ENCODE peak calls at places on chromosomes 4 and X, in seven cellular contexts. W is lower lobe of right lung; Z is BE2C; B is CD8-positive, alpha-beta T cell; P is cardiac muscle cell; K is uterus; F is spleen. D is an unnamed sample. For H3K4me1, the result is how much of the 10 kb centered on the place peaks cover.

GRCh38 chrX:33434256-33435092 is 223.1 kb upstream of the DMD start:
- DNase-seq in W (no peak), Z (peak), B (peak), P (peak), K (peak), F (no peak), D (peak)

GRCh38 chr4:176967586-176967985 is 174.9 kb upstream of the VEGFC start:
- DNase-seq in W (no peak), Z (no peak), B (no peak), P (no peak), K (no peak), F (no peak), D (no peak)

GRCh38 chr4:172547724-172548123 is 620.9 kb upstream of the GALNT7 start:
- DNase-seq in W (no peak), Z (no peak), B (no peak), P (peak), K (no peak), F (no peak), D (no peak)

GRCh38 chr4:168511780-168512467 is 15.1 kb downstream of the PALLD start:
- DNase-seq in W (no peak), Z (no peak), B (peak), P (no peak), K (no peak), F (peak), D (no peak)

GRCh38 chr4:95548738-95549245 is at the start of gene UNC5C:
- DNase-seq in W (peak), Z (peak), B (no peak), P (peak), K (peak), F (peak), D (peak)

GRCh38 chrX:45699158-45699557 is 498.5 kb upstream of the DIPK2B start:
- DNase-seq in W (no peak), Z (no peak), B (no peak), P (no peak), K (no peak), F (no peak), D (no peak)

GRCh38 chr4:93515208-93515607 is 313.3 kb upstream of the ATOH1 start:
- DNase-seq in W (no peak), Z (no peak), B (no peak), P (no peak), K (no peak), F (no peak), D (no peak)

GRCh38 chr4:104693601-104694201 is 199.0 kb upstream of the CXXC4 start:
- DNase-seq in W (no peak), Z (no peak), B (no peak), P (no peak), K (no peak), F (no peak), D (no peak)

GRCh38 chr4:65120287-65120686 is 550.0 kb downstream of the EPHA5 start:
- DNase-seq in W (no peak), Z (no peak), B (no peak), P (no peak), K (no peak), F (no peak), D (no peak)

GRCh38 chrX:154657226-154657805 is 3.9 kb upstream of the CTAG2 start:
- DNase-seq in W (no peak), Z (no peak), B (no peak), P (no peak), K (no peak), F (no peak), D (no peak)

GRCh38 chr4:125010776-125011503 is 298.4 kb upstream of the ANKRD50 start:
- DNase-seq in W (no peak), Z (no peak), B (no peak), P (no peak), K (no peak), F (no peak), D (no peak)

GRCh38 chrX:9285342-9285771 is 179.5 kb upstream of the TBL1X start:
- DNase-seq in W (no peak), Z (no peak), B (peak), P (no peak), K (no peak), F (no peak), D (no peak)
- H3K4me3 ChIP-seq in W (no peak), Z (no peak), B (no peak), P (no peak), K (no peak), F (no peak), D (no peak)

GRCh38 chr4:48767055-48767454 is 13.0 kb downstream of the FRYL start:
- DNase-seq in W (no peak), Z (no peak), B (no peak), P (no peak), K (no peak), F (no peak), D (no peak)
- TF ChIP-seq CTCF in W (no peak), Z (peak), B (no peak), P (no peak), K (no peak), F (no peak), D (no peak)

GRCh38 chr4:1775731-1776500 is 17.2 kb upstream of the FGFR3 start:
- DNase-seq in W (no peak), Z (peak), B (no peak), P (no peak), K (no peak), F (no peak), D (no peak)
- H3K4me1 ChIP-seq in W (under half), Z (under half), B (under half), P (under half), K (under half), F (under half), D (under half)

GRCh38 chrX:78105944-78106650 is 2.0 kb downstream of the PGK1 start:
- DNase-seq in W (no peak), Z (no peak), B (peak), P (no peak), K (no peak), F (no peak), D (no peak)

GRCh38 chrX:78109458-78109857 is 5.4 kb downstream of the PGK1 start:
- DNase-seq in W (no peak), Z (no peak), B (no peak), P (no peak), K (no peak), F (no peak), D (no peak)

GRCh38 chrX:78104447-78105176 is 564 bp downstream of the PGK1 start:
- DNase-seq in W (peak), Z (peak), B (peak), P (peak), K (peak), F (peak), D (peak)

GRCh38 chrX:78103656-78104446 is at the start of gene PGK1:
- DNase-seq in W (peak), Z (peak), B (peak), P (peak), K (peak), F (peak), D (peak)

DNA sequence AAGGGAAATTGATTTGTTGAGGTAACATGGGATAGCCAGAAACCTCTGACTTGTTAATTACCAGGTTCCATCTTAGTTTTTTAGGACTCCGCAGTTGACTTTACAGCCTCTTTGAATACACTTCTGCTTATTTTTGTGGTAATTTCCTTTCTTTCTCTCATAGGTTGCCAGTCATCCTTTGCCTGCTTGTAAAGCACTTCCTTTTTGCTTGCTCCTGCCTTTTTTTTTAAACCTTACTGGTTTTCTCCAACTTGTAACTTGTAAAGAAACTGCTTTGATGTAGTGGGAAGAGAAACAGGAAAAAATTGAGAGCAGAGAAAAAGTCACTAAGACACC is 2.6 kb downstream of the PGK1 start:
- DNase-seq in W (no peak), Z (no peak), B (no peak), P (no peak), K (no peak), F (no peak), D (no peak)
- H3K4me3 ChIP-seq in W (peak), Z (peak), B (peak), P (peak), K (no peak), F (peak), D (peak)

GRCh38 chrX:134183665-134184064 is 53.3 kb upstream of the CCDC160 start:
- DNase-seq in W (no peak), Z (no peak), B (no peak), P (no peak), K (no peak), F (no peak), D (no peak)

GRCh38 chrX:134181261-134181660 is 55.7 kb upstream of the CCDC160 start:
- DNase-seq in W (no peak), Z (no peak), B (no peak), P (no peak), K (no peak), F (no peak), D (no peak)

GRCh38 chrX:134191276-134191675 is 45.7 kb upstream of the CCDC160 start:
- DNase-seq in W (no peak), Z (no peak), B (no peak), P (no peak), K (no peak), F (no peak), D (no peak)

GRCh38 chrX:134184936-134185335 is 52.0 kb upstream of the CCDC160 start:
- DNase-seq in W (no peak), Z (no peak), B (no peak), P (no peak), K (no peak), F (no peak), D (no peak)

GRCh38 chrX:134186362-134187121 is 50.4 kb upstream of the CCDC160 start:
- DNase-seq in W (no peak), Z (no peak), B (peak), P (peak), K (no peak), F (no peak), D (no peak)
- TF ChIP-seq CTCF in W (no peak), Z (no peak), B (peak), P (no peak), K (no peak), F (no peak), D (no peak)

GRCh38 chr4:88811904-88812303 is 114.3 kb upstream of the NAP1L5 start:
- DNase-seq in W (no peak), Z (no peak), B (no peak), P (no peak), K (no peak), F (no peak), D (no peak)

GRCh38 chr4:88812420-88812819 is 114.8 kb upstream of the NAP1L5 start:
- DNase-seq in W (no peak), Z (no peak), B (no peak), P (no peak), K (no peak), F (no peak), D (no peak)

GRCh38 chr4:88814043-88814617 is 116.5 kb upstream of the NAP1L5 start:
- DNase-seq in W (no peak), Z (no peak), B (no peak), P (peak), K (no peak), F (no peak), D (no peak)

GRCh38 chr4:88809561-88810219 is 112.1 kb upstream of the NAP1L5 start:
- DNase-seq in W (no peak), Z (no peak), B (no peak), P (no peak), K (no peak), F (no peak), D (no peak)

DNA sequence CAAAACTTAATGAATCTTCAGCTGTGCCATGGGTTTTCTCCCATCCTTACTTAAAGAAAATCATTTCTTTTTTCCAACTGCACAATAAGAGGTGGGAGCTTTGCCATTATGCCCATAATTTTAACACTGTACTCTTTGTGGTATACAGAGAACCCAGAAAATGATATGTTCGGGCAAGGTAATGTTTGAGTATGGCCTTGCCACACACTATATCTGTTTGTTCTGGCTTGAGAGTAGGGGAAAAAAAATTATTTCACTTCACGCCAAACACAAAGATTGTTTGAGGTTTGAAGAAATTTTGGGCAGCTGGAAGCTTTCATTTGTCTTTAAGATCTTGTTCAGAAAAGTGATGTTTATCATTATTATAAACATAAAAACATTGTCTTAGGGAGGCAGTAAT is 115.3 kb upstream of the NAP1L5 start:
- DNase-seq in W (no peak), Z (no peak), B (no peak), P (no peak), K (no peak), F (no peak), D (no peak)
- H3K4me1 ChIP-seq in W (under half), Z (under half), B (under half), P (under half), K (under half), F (under half), D (under half)

GRCh38 chr4:56655209-56655626 is 25.9 kb downstream of the HOPX start:
- DNase-seq in W (no peak), Z (peak), B (peak), P (peak), K (peak), F (peak), D (no peak)
- H3K4me3 ChIP-seq in W (peak), Z (no peak), B (peak), P (peak), K (peak), F (peak), D (peak)

DNA sequence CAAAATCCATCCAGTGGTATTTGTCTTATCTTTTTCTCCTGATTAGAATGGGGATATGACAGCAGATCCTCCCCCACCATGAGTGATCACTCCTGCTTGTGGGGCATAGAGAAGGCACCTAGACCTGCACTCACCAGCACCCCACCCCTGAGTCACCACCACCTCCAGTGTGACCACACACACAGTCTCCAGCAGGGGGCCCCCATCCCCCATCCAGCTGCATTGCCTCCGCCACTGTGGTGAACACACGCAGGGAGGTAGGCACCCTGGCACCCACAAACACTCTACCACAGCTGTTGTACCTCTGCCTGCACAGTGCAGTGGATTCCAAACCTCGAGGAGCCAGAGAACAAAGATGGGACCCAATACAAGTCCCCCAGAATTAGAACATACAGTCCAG is 9.0 kb upstream of the MAGEA8 start:
- DNase-seq in W (no peak), Z (peak), B (peak), P (peak), K (no peak), F (peak), D (no peak)
- TF ChIP-seq CTCF in W (peak), Z (peak), B (no peak), P (peak), K (no peak), F (peak), D (no peak)

GRCh38 chrX:3286196-3286920 is 60.1 kb downstream of the MXRA5 start:
- DNase-seq in W (no peak), Z (no peak), B (no peak), P (no peak), K (no peak), F (no peak), D (no peak)
- H3K4me1 ChIP-seq in W (under half), Z (under half), B (under half), P (under half), K (under half), F (under half), D (under half)

D was measured in right atrium auricular region.